ENCODE peak calls at places on chromosome 12, in nine cellular contexts. A is fibroblast of villous mesenchyme; W is cardiac fibroblast; J is CD8-positive, alpha-beta memory T cell; H is AG10803; B is HL-60; Y is Panc1; E is cardiac muscle cell; L is GM23338. T is an unnamed sample.

GRCh38 chr12:32301216-32301615 is 98.1 kb upstream of the FGD4 start:
- DNase-seq in A (peak; percentile 60), W (no peak), J (no peak), H (no peak), B (no peak), Y (no peak), E (no peak), L (no peak), T (no peak)

GRCh38 chr12:18320036-18320617 is 58.8 kb downstream of the PIK3C2G start:
- DNase-seq in A (peak; percentile 44), W (peak; percentile 91), J (no peak), H (peak; percentile 91), B (peak; percentile 6), Y (peak; percentile 36), E (peak; percentile 81), L (peak; percentile 78), T (peak; percentile 56)

GRCh38 chr12:116087399-116087798 is 190.1 kb downstream of the MED13L start:
- DNase-seq in A (no peak), W (no peak), J (no peak), H (no peak), B (no peak), Y (no peak), E (no peak), L (no peak), T (no peak)

GRCh38 chr12:75690556-75690955 is 179.1 kb upstream of the KRR1 start:
- DNase-seq in A (peak; percentile 95), W (peak; percentile 100), J (no peak), H (peak; percentile 99), B (no peak), Y (no peak), E (no peak), L (no peak), T (peak; percentile 98)

GRCh38 chr12:19846561-19846960 is 407.3 kb downstream of the AEBP2 start:
- DNase-seq in A (peak; percentile 77), W (peak; percentile 82), J (no peak), H (peak; percentile 62), B (no peak), Y (no peak), E (no peak), L (no peak), T (peak; percentile 40)

GRCh38 chr12:132476038-132476414 is 13.9 kb upstream of the FBRSL1 start:
- DNase-seq in A (no peak), W (no peak), J (no peak), H (no peak), B (no peak), Y (no peak), E (no peak), L (no peak), T (no peak)

GRCh38 chr12:91406920-91407341 is 224.3 kb upstream of the DCN start:
- DNase-seq in A (no peak), W (peak; percentile 48), J (no peak), H (peak; percentile 1), B (no peak), Y (no peak), E (no peak), L (no peak), T (no peak)

GRCh38 chr12:1205512-1206060 is 214.6 kb downstream of the ERC1 start:
- DNase-seq in A (peak; percentile 56), W (peak; percentile 53), J (no peak), H (peak; percentile 29), B (no peak), Y (no peak), E (no peak), L (no peak), T (no peak)

GRCh38 chr12:25054783-25055144 is 105.9 kb upstream of the BCAT1 start:
- DNase-seq in A (no peak), W (peak; percentile 54), J (peak; percentile 23), H (no peak), B (no peak), Y (no peak), E (no peak), L (no peak), T (peak; percentile 18)

GRCh38 chr12:16012086-16012485 is 101.0 kb downstream of the DERA start:
- DNase-seq in A (peak; percentile 89), W (peak; percentile 29), J (no peak), H (peak; percentile 58), B (no peak), Y (no peak), E (no peak), L (no peak), T (peak; percentile 43)

GRCh38 chr12:88924162-88924561 is 343.9 kb upstream of the KITLG start:
- DNase-seq in A (no peak), W (peak; percentile 13), J (no peak), H (no peak), B (no peak), Y (no peak), E (no peak), L (no peak), T (no peak)

GRCh38 chr12:61566183-61566582 is 694.0 kb upstream of the USP15 start:
- DNase-seq in A (no peak), W (no peak), J (no peak), H (no peak), B (no peak), Y (no peak), E (no peak), L (peak; percentile 61), T (no peak)

GRCh38 chr12:67388331-67389163 is 119.4 kb downstream of the CAND1 start:
- DNase-seq in A (no peak), W (no peak), J (no peak), H (no peak), B (no peak), Y (no peak), E (peak; percentile 28), L (peak; percentile 69), T (no peak)

GRCh38 chr12:5348491-5348890 is 83.4 kb upstream of the NTF3 start:
- DNase-seq in A (peak; percentile 1), W (no peak), J (no peak), H (no peak), B (no peak), Y (no peak), E (peak; percentile 26), L (peak; percentile 25), T (no peak)

GRCh38 chr12:105910030-105910429 is 228.7 kb downstream of the NUAK1 start:
- DNase-seq in A (no peak), W (peak; percentile 29), J (no peak), H (no peak), B (no peak), Y (no peak), E (no peak), L (no peak), T (no peak)

GRCh38 chr12:104011265-104011664 is 38.7 kb downstream of the GLT8D2 start:
- DNase-seq in A (peak; percentile 67), W (peak; percentile 97), J (no peak), H (peak; percentile 84), B (no peak), Y (peak; percentile 12), E (no peak), L (no peak), T (peak; percentile 57)

DNA sequence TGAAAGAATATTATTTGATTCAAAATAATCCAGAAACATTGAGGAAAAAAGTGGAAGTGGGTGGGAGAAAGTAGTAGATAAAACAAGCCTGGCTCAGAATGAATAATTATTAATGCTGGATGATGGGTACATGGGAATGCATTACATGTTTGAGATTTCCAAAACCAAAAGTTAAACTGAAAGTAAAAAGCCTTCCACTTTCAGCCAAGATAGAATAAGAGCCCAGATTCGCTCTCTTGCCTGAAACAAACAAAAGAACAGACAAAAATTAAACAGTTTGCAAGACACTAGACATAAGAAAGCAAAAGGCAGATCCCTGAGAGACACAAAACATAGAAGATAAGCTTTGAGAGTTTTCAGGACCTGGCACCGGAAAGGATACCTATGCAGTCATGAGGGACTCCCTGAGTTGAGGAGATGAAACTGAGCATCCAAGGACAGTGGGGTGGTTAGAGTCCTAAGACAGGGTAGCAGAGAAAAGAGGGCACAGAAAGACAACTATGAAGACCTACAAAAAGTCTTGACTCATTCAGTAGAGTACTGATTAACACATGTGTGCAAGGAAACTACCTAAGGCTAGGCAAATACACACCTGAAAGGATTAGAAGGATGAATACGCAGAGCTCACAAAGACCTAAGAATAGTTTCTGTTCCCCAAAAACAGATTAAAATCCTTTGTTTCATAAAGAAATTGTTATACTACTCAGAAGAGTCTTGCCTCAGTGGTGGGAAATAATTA is 54.1 kb downstream of the CEP83 start:
- DNase-seq in A (no peak), W (peak; percentile 5), J (no peak), H (peak; percentile 3), B (no peak), Y (no peak), E (no peak), L (no peak), T (no peak)
- H3K4me3 ChIP-seq in A (peak overlapping the region; percentile 46), W (no peak overlapping the region), J (no peak overlapping the region), H (peak overlapping the region; percentile 42), B (no peak overlapping the region), Y (no peak overlapping the region), E (no peak overlapping the region), L (no peak overlapping the region), T (no peak overlapping the region)

GRCh38 chr12:125983094-125983783 is 918.0 kb downstream of the AACS start:
- DNase-seq in A (peak; percentile 69), W (peak; percentile 24), J (no peak), H (no peak), B (no peak), Y (no peak), E (peak; percentile 93), L (peak; percentile 72), T (peak; percentile 66)
- H3K4me3 ChIP-seq in A (peak overlapping the region; percentile 48), W (peak overlapping the region; percentile 49), J (no peak overlapping the region), H (no peak overlapping the region), B (no peak overlapping the region), Y (peak overlapping the region; percentile 56), E (peak overlapping the region; percentile 59), L (peak overlapping the region; percentile 53), T (peak overlapping the region; percentile 67)

GRCh38 chr12:86264451-86265328 is 8.5 kb upstream of the MGAT4C start:
- DNase-seq in A (no peak), W (no peak), J (no peak), H (no peak), B (no peak), Y (no peak), E (peak; percentile 34), L (peak; percentile 81), T (no peak)
- H3K4me3 ChIP-seq in A (no peak overlapping the region), W (no peak overlapping the region), J (no peak overlapping the region), H (no peak overlapping the region), B (no peak overlapping the region), Y (peak overlapping the region; percentile 59), E (peak overlapping the region; percentile 33), L (peak overlapping the region; percentile 52), T (peak overlapping the region; percentile 29)

GRCh38 chr12:42145552-42146215 is 1.0 kb upstream of the GXYLT1 start:
- DNase-seq in A (no peak), W (no peak), J (no peak), H (no peak), B (no peak), Y (no peak), E (peak; percentile 20), L (peak; percentile 68), T (no peak)
- H3K4me3 ChIP-seq in A (peak overlapping the region; percentile 77), W (no peak overlapping the region), J (peak overlapping the region; percentile 71), H (no peak overlapping the region), B (no peak overlapping the region), Y (peak overlapping the region; percentile 88), E (no peak overlapping the region), L (peak overlapping the region; percentile 59), T (no peak overlapping the region)

GRCh38 chr12:57135487-57135886 is 7.2 kb downstream of the LRP1 start:
- DNase-seq in A (peak; percentile 84), W (peak; percentile 51), J (no peak), H (peak; percentile 92), B (no peak), Y (no peak), E (no peak), L (peak; percentile 46), T (no peak)
- H3K4me3 ChIP-seq in A (peak overlapping the region; percentile 55), W (peak overlapping the region; percentile 32), J (no peak overlapping the region), H (peak overlapping the region; percentile 58), B (no peak overlapping the region), Y (no peak overlapping the region), E (no peak overlapping the region), L (no peak overlapping the region), T (peak overlapping the region; percentile 24)

T was measured in astrocyte of the cerebellum.